ENCODE peak calls at places on chromosomes 7 and 10, in four cellular contexts. X, Z, D and U are unnamed samples.

GRCh38 chr10:29688230-29688634 is 53.5 kb upstream of the SVIL start:
- DNase-seq in D (no peak), Z (no peak), X (no peak), U (peak; percentile 47)

GRCh38 chr7:78769551-78770101 is 683.8 kb downstream of the MAGI2 start:
- DNase-seq in D (peak; percentile 24), Z (no peak), X (no peak), U (no peak)

GRCh38 chr7:114648680-114649079 is 234.1 kb downstream of the FOXP2 start:
- DNase-seq in X (no peak), Z (no peak), D (no peak), U (no peak)

GRCh38 chr7:131071786-131072504 is 255.7 kb upstream of the MKLN1 start:
- DNase-seq in D (no peak), X (peak; percentile 63), Z (no peak), U (peak; percentile 96)

GRCh38 chr7:27593226-27593625 is 69.5 kb downstream of the HIBADH start:
- DNase-seq in X (no peak), Z (no peak), D (no peak), U (peak; percentile 19)

GRCh38 chr10:127889605-127890195 is 3.0 kb downstream of the CLRN3 start:
- DNase-seq in Z (no peak), X (no peak), D (no peak), U (no peak)

GRCh38 chr7:31540786-31541185 is 26.9 kb downstream of the ITPRID1 start:
- DNase-seq in D (no peak), Z (no peak), X (no peak), U (no peak)

GRCh38 chr10:126227762-126228134 is 160.5 kb downstream of the ADAM12 start:
- DNase-seq in D (no peak), Z (no peak), X (no peak), U (no peak)

GRCh38 chr10:47299989-47300931 is at the start of gene GDF10:
- DNase-seq in X (no peak), D (no peak), Z (peak; percentile 7), U (no peak)

GRCh38 chr10:63364918-63365317 is 100.9 kb downstream of the JMJD1C start:
- DNase-seq in X (no peak), D (no peak), Z (no peak), U (no peak)

GRCh38 chr7:26346611-26347200 is 55.0 kb downstream of the SNX10 start:
- DNase-seq in D (no peak), Z (no peak), X (no peak), U (no peak)
- TF ChIP-seq MYC in D (no peak), Z (no peak), X (no peak), U (no peak)

DNA sequence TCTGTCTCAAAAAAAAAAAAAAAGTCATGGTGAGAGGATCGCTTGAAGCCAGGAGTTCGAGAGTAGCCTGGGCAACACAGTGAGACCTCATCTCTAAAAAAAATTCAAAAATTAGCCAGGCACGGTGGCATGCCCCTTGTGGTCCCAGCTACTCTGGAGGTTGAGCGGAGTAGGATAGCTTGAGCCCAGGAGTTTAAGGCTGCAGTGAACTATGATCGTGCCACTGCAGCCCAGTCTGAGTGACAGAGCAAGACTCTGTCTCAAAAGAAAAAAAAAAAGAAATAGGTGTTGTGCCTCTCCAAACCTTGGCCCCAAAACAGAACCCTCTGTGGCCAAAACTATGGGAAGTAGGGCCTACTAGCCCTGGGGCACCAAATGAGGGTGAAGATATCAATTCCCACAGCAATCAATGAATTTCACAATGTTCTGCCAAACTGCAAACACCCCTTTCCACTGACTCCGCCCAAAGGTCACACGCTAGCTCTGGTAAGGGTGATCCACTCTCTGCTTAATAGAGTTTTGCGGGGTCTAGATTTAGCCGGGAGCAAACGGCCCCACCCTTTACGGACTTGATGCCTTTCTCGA is 16.9 kb downstream of the SSC4D start:
- DNase-seq in D (no peak), Z (no peak), X (no peak), U (no peak)
- H3K9ac ChIP-seq in D (peak overlapping the region; percentile 1), Z (peak overlapping the region; percentile 75), X (peak overlapping the region; percentile 87), U (no peak overlapping the region)

DNA sequence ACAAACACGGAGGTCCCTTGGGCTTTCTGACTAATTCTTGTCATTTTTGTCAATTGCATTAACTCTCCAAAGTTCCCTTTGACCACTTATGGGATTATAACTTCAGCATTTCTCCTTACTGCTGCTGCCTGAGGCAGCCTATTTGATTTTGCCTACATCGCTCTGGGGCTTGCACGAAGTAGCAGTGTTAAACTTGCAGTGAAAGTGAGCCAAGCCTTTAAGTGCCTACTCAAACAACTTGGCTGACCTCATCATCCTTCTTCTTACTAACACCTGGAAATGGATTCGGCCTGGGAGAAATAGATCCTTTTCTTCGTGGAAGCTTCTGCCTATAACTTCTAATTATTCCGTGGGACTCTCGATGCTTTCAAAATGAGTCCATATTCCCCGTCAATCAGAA is 76.6 kb downstream of the DGKB start:
- DNase-seq in D (no peak), X (no peak), Z (no peak), U (no peak)
- TF ChIP-seq MYC in D (no peak), X (no peak), Z (no peak), U (no peak)

GRCh38 chr10:131882151-131882550 is 18.7 kb upstream of the PPP2R2D start:
- DNase-seq in X (no peak), Z (no peak), D (no peak), U (no peak)

GRCh38 chr10:131881104-131881880 is 19.5 kb upstream of the PPP2R2D start:
- DNase-seq in D (no peak), X (no peak), Z (no peak), U (no peak)

GRCh38 chr10:131882590-131883451 is 18.0 kb upstream of the PPP2R2D start:
- DNase-seq in D (no peak), Z (no peak), X (no peak), U (no peak)

GRCh38 chr10:131876543-131876942 is 24.3 kb upstream of the PPP2R2D start:
- DNase-seq in D (no peak), Z (no peak), X (no peak), U (no peak)

DNA sequence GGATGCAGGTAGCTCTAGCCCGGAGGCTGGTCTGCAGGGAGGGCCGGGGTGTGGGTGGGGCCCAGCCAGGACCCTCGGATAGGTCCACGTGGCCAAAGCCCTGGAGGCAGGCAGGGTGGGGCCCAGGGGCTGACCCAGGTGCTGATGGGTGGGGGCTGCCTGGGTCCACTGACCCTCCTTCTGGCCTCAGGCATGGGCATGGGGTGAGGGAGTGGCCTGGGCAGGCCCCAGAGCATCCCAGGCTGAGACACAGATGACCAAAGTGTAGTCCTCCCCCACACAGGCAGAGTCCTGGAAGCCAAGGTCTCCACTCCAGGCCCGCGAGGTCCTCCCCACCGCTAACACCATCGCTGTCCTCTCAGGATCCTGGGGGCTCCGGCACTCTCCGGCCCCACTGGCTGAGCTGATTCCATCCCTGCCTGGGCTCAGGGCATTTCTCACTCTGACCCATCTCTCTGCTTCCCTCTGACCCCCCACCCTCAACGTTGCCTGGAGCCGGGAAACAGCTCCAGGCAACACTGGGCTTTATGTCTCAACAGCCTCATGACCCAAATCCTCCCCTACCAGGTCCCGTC is 20.7 kb upstream of the PPP2R2D start:
- DNase-seq in D (no peak), X (no peak), Z (no peak), U (no peak)
- H3K9ac ChIP-seq in D (no peak overlapping the region), X (no peak overlapping the region), Z (no peak overlapping the region), U (no peak overlapping the region)

GRCh38 chr7:18221377-18222290 is 194.0 kb upstream of the PRPS1L1 start:
- DNase-seq in X (no peak), D (no peak), Z (no peak), U (no peak)
- TF ChIP-seq MYC in X (no peak), D (no peak), Z (no peak), U (no peak)